ENCODE peak calls at places on chromosome 12, in five cellular contexts. D is K562, T is GM12878, W is HCT116, S is H1. X is an unnamed sample.

GRCh38 chr12:113874326-113874725 is 91.8 kb downstream of the RBM19 start:
- DNase-seq in W (no peak), D (no peak), S (no peak), T (no peak), X (no peak)

GRCh38 chr12:86264451-86265328 is 8.5 kb upstream of the MGAT4C start:
- DNase-seq in T (no peak), W (no peak), D (no peak), S (peak), X (no peak)

GRCh38 chr12:46450279-46450748 is 77.7 kb upstream of the SLC38A2 start:
- DNase-seq in D (peak), T (no peak), W (no peak), S (no peak), X (no peak)

GRCh38 chr12:113075137-113075683 is 18.7 kb downstream of the DTX1 start:
- DNase-seq in D (no peak), S (no peak), W (no peak), T (peak), X (no peak)

GRCh38 chr12:68482660-68483059 is 128.0 kb upstream of the RAP1B start:
- DNase-seq in W (no peak), S (no peak), T (peak), D (no peak), X (no peak)

GRCh38 chr12:104501641-104502040 is 44.9 kb downstream of the CHST11 start:
- DNase-seq in S (no peak), W (no peak), D (no peak), T (no peak), X (no peak)

GRCh38 chr12:38898001-38898684 is 7.2 kb downstream of the CPNE8 start:
- DNase-seq in D (no peak), W (no peak), T (no peak), S (no peak), X (no peak)

GRCh38 chr12:89134213-89134770 is 218.0 kb downstream of the DUSP6 start:
- DNase-seq in S (no peak), D (no peak), T (no peak), W (peak), X (peak)

GRCh38 chr12:82993610-82994009 is 306.9 kb downstream of the TMTC2 start:
- DNase-seq in T (no peak), S (no peak), W (no peak), D (no peak), X (no peak)

GRCh38 chr12:40168868-40169267 is 55.9 kb upstream of the LRRK2 start:
- DNase-seq in W (no peak), D (no peak), T (peak), S (no peak), X (no peak)

GRCh38 chr12:102726686-102727085 is 190.4 kb downstream of the PAH start:
- DNase-seq in D (no peak), S (no peak), W (no peak), T (no peak), X (no peak)

GRCh38 chr12:38689704-38690103 is 215.7 kb downstream of the CPNE8 start:
- DNase-seq in D (no peak), S (no peak), T (no peak), W (no peak), X (no peak)

GRCh38 chr12:62227091-62227490 is 33.1 kb upstream of the USP15 start:
- DNase-seq in W (no peak), D (no peak), S (no peak), T (no peak), X (no peak)

GRCh38 chr12:107917912-107918800 is 143.7 kb downstream of the ASCL4 start:
- DNase-seq in S (peak), W (peak), D (peak), T (no peak), X (peak)

GRCh38 chr12:79083181-79083580 is 218.6 kb downstream of the SYT1 start:
- DNase-seq in W (no peak), S (no peak), T (no peak), D (no peak), X (no peak)

GRCh38 chr12:116126610-116127009 is 150.9 kb downstream of the MED13L start:
- DNase-seq in T (no peak), S (no peak), W (no peak), D (no peak), X (no peak)

GRCh38 chr12:121786441-121786825 is 7.1 kb downstream of the RHOF start:
- DNase-seq in D (no peak), T (no peak), W (peak), S (no peak), X (peak)

GRCh38 chr12:6765634-6766581 is at the start of gene PTMS:
- DNase-seq in T (no peak), S (no peak), D (peak), W (peak), X (peak)

GRCh38 chr12:98151105-98151504 is 364.3 kb upstream of the TMPO start:
- DNase-seq in S (no peak), D (no peak), T (no peak), W (no peak), X (no peak)

GRCh38 chr12:116399055-116399454 is 121.6 kb upstream of the MED13L start:
- DNase-seq in T (no peak), D (no peak), S (no peak), W (no peak), X (no peak)

GRCh38 chr12:120536064-120536791 is 2.1 kb downstream of the RNF10 start:
- DNase-seq in S (no peak), T (no peak), D (no peak), W (no peak), X (peak)

GRCh38 chr12:95951515-95951914 is 8.4 kb downstream of the AMDHD1 start:
- DNase-seq in S (no peak), D (no peak), T (no peak), W (no peak), X (no peak)

GRCh38 chr12:75611041-75611440 is 99.6 kb upstream of the KRR1 start:
- DNase-seq in T (no peak), S (no peak), D (no peak), W (no peak), X (no peak)

GRCh38 chr12:27331927-27332324 is 710 bp upstream of the BMAL2 start:
- DNase-seq in S (no peak), T (no peak), W (no peak), D (no peak), X (no peak)

GRCh38 chr12:95548056-95548538 is 3.2 kb downstream of the USP44 start:
- DNase-seq in D (peak), W (no peak), S (no peak), T (no peak), X (no peak)

GRCh38 chr12:121579981-121580868 is 598 bp downstream of the KDM2B start:
- DNase-seq in T (no peak), W (no peak), D (peak), S (peak), X (peak)

GRCh38 chr12:21773263-21773741 is 1.2 kb downstream of the KCNJ8 start:
- DNase-seq in W (peak), S (peak), T (no peak), D (peak), X (no peak)

GRCh38 chr12:97854477-97854876 is 391.9 kb downstream of the RMST start:
- DNase-seq in T (no peak), S (no peak), D (no peak), W (no peak), X (no peak)

GRCh38 chr12:81077329-81077685 is 572 bp upstream of the ACSS3 start:
- DNase-seq in S (peak), W (no peak), D (no peak), T (no peak), X (peak)

GRCh38 chr12:124432376-124432775 is 135.0 kb downstream of the NCOR2 start:
- DNase-seq in W (no peak), D (no peak), S (no peak), T (no peak), X (no peak)

GRCh38 chr12:124518051-124518932 is 49.1 kb downstream of the NCOR2 start:
- DNase-seq in S (no peak), W (peak), D (no peak), T (no peak), X (peak)

GRCh38 chr12:25236190-25236589 is 14.5 kb downstream of the KRAS start:
- DNase-seq in T (no peak), D (no peak), W (no peak), S (no peak), X (no peak)

GRCh38 chr12:77204055-77204454 is 138.7 kb upstream of the E2F7 start:
- DNase-seq in T (no peak), W (no peak), S (no peak), D (no peak), X (no peak)

GRCh38 chr12:77202457-77203060 is 137.2 kb upstream of the E2F7 start:
- DNase-seq in W (no peak), T (no peak), D (no peak), S (no peak), X (no peak)
- TF ChIP-seq JUND in W (no peak), T (no peak), D (no peak), S (no peak), X (no peak)

DNA sequence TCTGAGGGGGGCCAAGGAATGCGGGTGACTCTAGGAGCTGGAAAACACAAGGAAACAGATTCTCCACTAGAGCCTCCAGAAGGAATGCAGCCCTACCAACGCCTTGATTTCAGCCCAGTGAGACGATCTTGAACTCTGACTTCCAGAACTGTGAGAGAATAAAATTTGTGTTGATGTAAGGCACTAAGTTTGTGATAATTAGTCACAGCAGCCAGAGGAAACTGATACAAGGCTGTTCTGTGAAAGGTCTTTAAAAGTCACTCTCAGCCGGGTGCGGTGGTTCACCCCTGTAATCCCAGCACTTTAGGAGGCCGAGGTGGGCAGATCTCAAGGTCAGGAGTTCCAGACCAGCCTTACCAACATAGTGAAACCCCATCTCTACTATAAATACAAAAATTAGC is 34.1 kb downstream of the CKAP4 start:
- DNase-seq in D (no peak), W (no peak), T (no peak), S (no peak), X (no peak)
- TF ChIP-seq SRF in D (no peak), W (no peak), T (no peak), S (no peak), X (no peak)

GRCh38 chr12:126084480-126084879 is 1019.2 kb downstream of the AACS start:
- DNase-seq in W (no peak), S (no peak), D (no peak), T (no peak), X (no peak)
- TF ChIP-seq JUND in W (no peak), S (no peak), D (no peak), T (no peak), X (no peak)

DNA sequence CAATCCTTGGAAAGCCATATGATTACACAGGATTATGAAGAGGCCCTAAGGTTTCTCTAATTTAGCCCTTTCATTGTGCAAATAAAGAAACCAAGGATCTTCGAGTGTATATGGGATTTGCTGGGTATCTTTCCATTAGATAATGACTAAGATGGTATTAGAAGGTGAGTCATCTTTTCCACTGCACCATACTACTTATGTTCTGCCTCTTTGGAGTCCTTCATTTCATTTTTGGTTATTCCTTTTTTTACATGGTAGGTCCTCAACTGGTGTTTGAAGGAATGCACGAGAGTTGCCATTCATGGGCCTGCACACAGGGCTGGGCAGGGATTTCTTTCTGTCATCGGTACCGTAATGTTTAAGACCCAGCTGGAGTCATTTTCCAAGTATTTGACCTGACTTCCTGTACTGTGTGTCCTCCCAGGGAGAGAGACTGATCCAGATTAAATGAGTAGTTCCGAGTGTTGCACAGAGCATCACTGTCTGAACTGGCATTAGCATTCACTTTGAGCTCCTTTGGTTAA is 85.7 kb downstream of the BORCS5 start:
- DNase-seq in S (no peak), T (no peak), D (no peak), W (peak), X (no peak)
- TF ChIP-seq SRF in S (no peak), T (no peak), D (no peak), W (no peak), X (no peak)

X was measured in HepG2.